ENCODE peak calls at places on chromosome 1, in six cellular contexts. Z is RCC 7860, R is WTC11, N is body of pancreas, K is adrenal gland, S is neural progenitor cell. U is an unnamed sample.

GRCh38 chr1:156464825-156465452 is 35.6 kb downstream of the MEF2D start:
- DNase-seq in S (no peak), K (no peak), N (no peak), R (no peak), Z (no peak), U (no peak)

GRCh38 chr1:23384312-23385058 is 14.8 kb upstream of the ZNF436 start:
- DNase-seq in S (no peak), K (no peak), R (no peak), Z (peak; percentile 85), N (no peak), U (no peak)

GRCh38 chr1:221230605-221231004 is 351.4 kb downstream of the HLX start:
- DNase-seq in K (no peak), R (no peak), N (peak; percentile 37), S (no peak), Z (no peak), U (peak; percentile 33)

GRCh38 chr1:222995620-222996306 is 147.3 kb downstream of the TLR5 start:
- DNase-seq in K (no peak), Z (no peak), N (no peak), R (no peak), S (no peak), U (no peak)

GRCh38 chr1:232704694-232705680 is 75.1 kb upstream of the SIPA1L2 start:
- DNase-seq in N (peak; percentile 79), S (no peak), K (peak; percentile 84), R (no peak), Z (peak; percentile 78), U (no peak)

GRCh38 chr1:188194916-188195315 is 1366.2 kb downstream of the PLA2G4A start:
- DNase-seq in R (no peak), N (no peak), K (no peak), S (peak; percentile 48), Z (no peak), U (no peak)

GRCh38 chr1:172255223-172255560 is 165.3 kb upstream of the C1orf105 start:
- DNase-seq in K (no peak), N (no peak), S (no peak), Z (no peak), R (no peak), U (no peak)

GRCh38 chr1:6143392-6143791 is 36.7 kb downstream of the CHD5 start:
- DNase-seq in N (no peak), Z (no peak), R (no peak), K (no peak), S (no peak), U (no peak)

GRCh38 chr1:205275133-205275532 is 46.4 kb downstream of the NUAK2 start:
- DNase-seq in R (no peak), K (no peak), N (peak; percentile 95), Z (no peak), S (no peak), U (no peak)

U was measured in left kidney.